ENCODE peak calls at places on chromosomes 3 and 15, in four cellular contexts. G is stimulated activated CD8-positive, alpha-beta memory T cell treated with anti-CD3 and anti-CD28 coated beads, Interleukin-15, amount 100 ng/mL, for 24 hours; T is T-helper 2 cell; I is neural progenitor cell. P is an unnamed sample.

GRCh38 chr3:131549340-131549739 is 46.6 kb upstream of the MRPL3 start:
- DNase-seq in I (no peak), G (no peak), T (peak), P (no peak)

GRCh38 chr3:60140160-60140559 is 1090.3 kb upstream of the CFAP20DC start:
- DNase-seq in I (no peak), T (no peak), G (no peak), P (no peak)

GRCh38 chr15:82045179-82045891 is 483 bp downstream of the MEX3B start:
- DNase-seq in G (no peak), T (peak), I (peak), P (no peak)

GRCh38 chr3:27279153-27279552 is 90.0 kb downstream of the NEK10 start:
- DNase-seq in I (peak), T (no peak), G (no peak), P (no peak)

GRCh38 chr3:114071786-114072185 is 15.2 kb downstream of the QTRT2 start:
- DNase-seq in T (no peak), G (no peak), I (peak), P (no peak)

GRCh38 chr3:118938183-118938961 is 96.3 kb downstream of the IGSF11 start:
- DNase-seq in G (no peak), T (no peak), I (no peak), P (no peak)

GRCh38 chr15:26667222-26667988 is 105.5 kb downstream of the GABRB3 start:
- DNase-seq in T (no peak), G (no peak), I (no peak), P (no peak)

GRCh38 chr15:41605566-41605965 is 46.6 kb downstream of the TYRO3 start:
- DNase-seq in T (no peak), G (no peak), I (no peak), P (no peak)

GRCh38 chr15:74958320-74958907 is 1.8 kb upstream of the RPP25 start:
- DNase-seq in G (no peak), T (no peak), I (peak), P (no peak)

GRCh38 chr3:45105855-45106655 is 40.1 kb downstream of the CDCP1 start:
- DNase-seq in I (no peak), G (peak), T (peak), P (peak)

GRCh38 chr3:126493731-126494130 is 18.0 kb upstream of the ZXDC start:
- DNase-seq in G (no peak), T (no peak), I (peak), P (no peak)

GRCh38 chr15:71735013-71735757 is 75.2 kb upstream of the NR2E3 start:
- DNase-seq in G (no peak), I (no peak), T (no peak), P (no peak)

GRCh38 chr3:71579934-71580318 is 3.6 kb downstream of the FOXP1 start:
- DNase-seq in G (no peak), I (peak), T (no peak), P (no peak)

GRCh38 chr15:58432421-58432820 is 630 bp downstream of the LIPC start:
- DNase-seq in T (no peak), I (no peak), G (no peak), P (no peak)

GRCh38 chr15:26842391-26842790 is 24.5 kb upstream of the GABRA5 start:
- DNase-seq in I (no peak), G (no peak), T (no peak), P (no peak)

GRCh38 chr3:128353991-128354687 is 112.6 kb downstream of the DNAJB8 start:
- DNase-seq in G (no peak), I (no peak), T (no peak), P (no peak)

GRCh38 chr3:10182950-10183349 is 18.2 kb downstream of the IRAK2 start:
- DNase-seq in G (no peak), T (no peak), I (no peak), P (no peak)

GRCh38 chr3:13452490-13453335 is 27.4 kb upstream of the HDAC11 start:
- DNase-seq in G (no peak), I (peak), T (peak), P (peak)

GRCh38 chr15:70046716-70047369 is 50.9 kb downstream of the TLE3 start:
- DNase-seq in I (no peak), T (no peak), G (no peak), P (no peak)

GRCh38 chr3:177620073-177620472 is 422.8 kb upstream of the TBL1XR1 start:
- DNase-seq in I (no peak), G (no peak), T (no peak), P (no peak)

GRCh38 chr3:148006508-148006907 is 597.3 kb downstream of the ZIC1 start:
- DNase-seq in I (peak), G (no peak), T (peak), P (no peak)

GRCh38 chr3:168589376-168589775 is 493.7 kb upstream of the GOLIM4 start:
- DNase-seq in T (no peak), I (no peak), G (no peak), P (no peak)

GRCh38 chr3:81592101-81592500 is 169.3 kb downstream of the GBE1 start:
- DNase-seq in T (no peak), I (no peak), G (no peak), P (no peak)

P was measured in CD4-positive, alpha-beta T cell.